ENCODE peak calls at places on chromosomes 4 and X, in nine cellular contexts. One of them, this sample, is unnamed.

GRCh38 chrX:48890934-48891401 is 6.6 kb downstream of the TIMM17B start:
- DNase-seq in CD4-positive, alpha-beta T cell: no peak
- DNase-seq in transverse colon: no peak
- DNase-seq in MM.1S: peak; percentile 9
- DNase-seq in PC-9: no peak
- DNase-seq in small intestine: peak; percentile 16
- DNase-seq in hepatocyte: peak; percentile 49
- DNase-seq in tibial artery: no peak
- DNase-seq in heart left ventricle: no peak
- DNase-seq in this sample: no peak

GRCh38 chrX:47619486-47620302 is at the start of gene SYN1:
- DNase-seq in hepatocyte: peak; percentile 92
- DNase-seq in PC-9: no peak
- DNase-seq in CD4-positive, alpha-beta T cell: peak; percentile 78
- DNase-seq in transverse colon: peak; percentile 74
- DNase-seq in heart left ventricle: peak; percentile 90
- DNase-seq in MM.1S: peak; percentile 76
- DNase-seq in tibial artery: peak; percentile 80
- DNase-seq in small intestine: peak; percentile 43
- DNase-seq in this sample: peak; percentile 74

GRCh38 chr4:109803924-109804571 is 2.2 kb upstream of the CFI start:
- DNase-seq in tibial artery: no peak
- DNase-seq in MM.1S: peak; percentile 51
- DNase-seq in hepatocyte: peak; percentile 60
- DNase-seq in PC-9: peak; percentile 42
- DNase-seq in small intestine: peak; percentile 65
- DNase-seq in heart left ventricle: no peak
- DNase-seq in transverse colon: peak; percentile 8
- DNase-seq in CD4-positive, alpha-beta T cell: peak; percentile 2
- DNase-seq in this sample: no peak

GRCh38 chrX:15882704-15883539 is 28.3 kb upstream of the AP1S2 start:
- DNase-seq in MM.1S: peak; percentile 46
- DNase-seq in CD4-positive, alpha-beta T cell: no peak
- DNase-seq in tibial artery: no peak
- DNase-seq in transverse colon: no peak
- DNase-seq in heart left ventricle: no peak
- DNase-seq in small intestine: no peak
- DNase-seq in hepatocyte: no peak
- DNase-seq in PC-9: no peak
- DNase-seq in this sample: no peak

GRCh38 chrX:19571708-19572107 is 56.4 kb upstream of the MAP3K15 start:
- DNase-seq in small intestine: no peak
- DNase-seq in MM.1S: peak; percentile 38
- DNase-seq in hepatocyte: no peak
- DNase-seq in CD4-positive, alpha-beta T cell: no peak
- DNase-seq in heart left ventricle: no peak
- DNase-seq in PC-9: no peak
- DNase-seq in tibial artery: no peak
- DNase-seq in transverse colon: no peak
- DNase-seq in this sample: no peak

GRCh38 chr4:170009291-170009690 is 16.9 kb downstream of the MFAP3L start:
- DNase-seq in heart left ventricle: no peak
- DNase-seq in MM.1S: no peak
- DNase-seq in small intestine: no peak
- DNase-seq in PC-9: no peak
- DNase-seq in transverse colon: no peak
- DNase-seq in hepatocyte: no peak
- DNase-seq in tibial artery: no peak
- DNase-seq in CD4-positive, alpha-beta T cell: no peak
- DNase-seq in this sample: no peak

GRCh38 chr4:104591505-104591904 is 96.8 kb upstream of the CXXC4 start:
- DNase-seq in heart left ventricle: no peak
- DNase-seq in transverse colon: peak; percentile 14
- DNase-seq in PC-9: no peak
- DNase-seq in tibial artery: no peak
- DNase-seq in hepatocyte: peak; percentile 59
- DNase-seq in CD4-positive, alpha-beta T cell: no peak
- DNase-seq in small intestine: peak; percentile 41
- DNase-seq in MM.1S: no peak
- DNase-seq in this sample: no peak

GRCh38 chr4:180664766-180665368 is 1578.3 kb upstream of the TENM3 start:
- DNase-seq in heart left ventricle: no peak
- DNase-seq in MM.1S: peak; percentile 83
- DNase-seq in tibial artery: no peak
- DNase-seq in transverse colon: peak; percentile 56
- DNase-seq in hepatocyte: peak; percentile 92
- DNase-seq in CD4-positive, alpha-beta T cell: peak; percentile 8
- DNase-seq in PC-9: peak; percentile 34
- DNase-seq in small intestine: peak; percentile 64
- DNase-seq in this sample: no peak

GRCh38 chr4:23237771-23238170 is 545.0 kb downstream of the GBA3 start:
- DNase-seq in heart left ventricle: no peak
- DNase-seq in tibial artery: no peak
- DNase-seq in hepatocyte: no peak
- DNase-seq in small intestine: no peak
- DNase-seq in PC-9: no peak
- DNase-seq in transverse colon: no peak
- DNase-seq in MM.1S: no peak
- DNase-seq in CD4-positive, alpha-beta T cell: no peak
- DNase-seq in this sample: no peak

GRCh38 chr4:5887361-5888221 is 5.3 kb downstream of the CRMP1 start:
- DNase-seq in hepatocyte: peak; percentile 49
- DNase-seq in MM.1S: no peak
- DNase-seq in heart left ventricle: no peak
- DNase-seq in small intestine: no peak
- DNase-seq in CD4-positive, alpha-beta T cell: no peak
- DNase-seq in transverse colon: no peak
- DNase-seq in tibial artery: no peak
- DNase-seq in PC-9: no peak
- DNase-seq in this sample: no peak

GRCh38 chr4:137180349-137180748 is 351.9 kb downstream of the PCDH18 start:
- DNase-seq in MM.1S: no peak
- DNase-seq in hepatocyte: no peak
- DNase-seq in small intestine: no peak
- DNase-seq in transverse colon: no peak
- DNase-seq in PC-9: no peak
- DNase-seq in CD4-positive, alpha-beta T cell: no peak
- DNase-seq in tibial artery: no peak
- DNase-seq in heart left ventricle: no peak
- DNase-seq in this sample: no peak

GRCh38 chr4:105061136-105061696 is 85.5 kb upstream of the TET2 start:
- DNase-seq in small intestine: peak; percentile 11
- DNase-seq in heart left ventricle: no peak
- DNase-seq in PC-9: peak; percentile 36
- DNase-seq in tibial artery: no peak
- DNase-seq in MM.1S: peak; percentile 82
- DNase-seq in CD4-positive, alpha-beta T cell: no peak
- DNase-seq in hepatocyte: no peak
- DNase-seq in transverse colon: peak; percentile 19
- DNase-seq in this sample: no peak

GRCh38 chrX:36908801-36909403 is 99.3 kb upstream of the FAM47C start:
- DNase-seq in small intestine: peak; percentile 3
- DNase-seq in heart left ventricle: no peak
- DNase-seq in CD4-positive, alpha-beta T cell: no peak
- DNase-seq in transverse colon: no peak
- DNase-seq in tibial artery: no peak
- DNase-seq in PC-9: no peak
- DNase-seq in hepatocyte: peak; percentile 60
- DNase-seq in MM.1S: peak; percentile 21
- DNase-seq in this sample: no peak

GRCh38 chrX:134551365-134552095 is 91.6 kb downstream of the HPRT1 start:
- DNase-seq in heart left ventricle: no peak
- DNase-seq in transverse colon: no peak
- DNase-seq in MM.1S: no peak
- DNase-seq in CD4-positive, alpha-beta T cell: no peak
- DNase-seq in hepatocyte: no peak
- DNase-seq in tibial artery: no peak
- DNase-seq in PC-9: peak; percentile 78
- DNase-seq in small intestine: no peak
- DNase-seq in this sample: no peak

GRCh38 chr4:108619372-108620100 is 840 bp upstream of the RPL34 start:
- DNase-seq in heart left ventricle: no peak
- DNase-seq in CD4-positive, alpha-beta T cell: no peak
- DNase-seq in tibial artery: no peak
- DNase-seq in transverse colon: no peak
- DNase-seq in small intestine: peak; percentile 11
- DNase-seq in MM.1S: no peak
- DNase-seq in PC-9: no peak
- DNase-seq in hepatocyte: no peak
- DNase-seq in this sample: no peak

GRCh38 chr4:77821775-77822174 is 2.6 kb upstream of the CNOT6L start:
- DNase-seq in tibial artery: no peak
- DNase-seq in MM.1S: peak; percentile 73
- DNase-seq in PC-9: no peak
- DNase-seq in small intestine: peak; percentile 49
- DNase-seq in heart left ventricle: no peak
- DNase-seq in CD4-positive, alpha-beta T cell: peak; percentile 26
- DNase-seq in transverse colon: no peak
- DNase-seq in hepatocyte: no peak
- DNase-seq in this sample: no peak

GRCh38 chrX:362351-362750 is 24.4 kb downstream of the PPP2R3B start:
- DNase-seq in PC-9: no peak
- DNase-seq in hepatocyte: no peak
- DNase-seq in transverse colon: no peak
- DNase-seq in small intestine: no peak
- DNase-seq in CD4-positive, alpha-beta T cell: no peak
- DNase-seq in MM.1S: no peak
- DNase-seq in heart left ventricle: no peak
- DNase-seq in tibial artery: peak; percentile 39
- DNase-seq in this sample: no peak

GRCh38 chrX:363621-364375 is 22.9 kb downstream of the PPP2R3B start:
- DNase-seq in transverse colon: no peak
- DNase-seq in CD4-positive, alpha-beta T cell: no peak
- DNase-seq in heart left ventricle: no peak
- DNase-seq in MM.1S: no peak
- DNase-seq in small intestine: no peak
- DNase-seq in hepatocyte: no peak
- DNase-seq in PC-9: no peak
- DNase-seq in tibial artery: peak; percentile 24
- DNase-seq in this sample: no peak

GRCh38 chrX:361231-362145 is 25.2 kb downstream of the PPP2R3B start:
- DNase-seq in PC-9: no peak
- DNase-seq in hepatocyte: no peak
- DNase-seq in heart left ventricle: no peak
- DNase-seq in CD4-positive, alpha-beta T cell: no peak
- DNase-seq in transverse colon: no peak
- DNase-seq in small intestine: no peak
- DNase-seq in MM.1S: no peak
- DNase-seq in tibial artery: peak; percentile 47
- DNase-seq in this sample: no peak

GRCh38 chrX:360496-361150 is 26.1 kb downstream of the PPP2R3B start:
- DNase-seq in MM.1S: no peak
- DNase-seq in hepatocyte: no peak
- DNase-seq in tibial artery: peak; percentile 51
- DNase-seq in small intestine: no peak
- DNase-seq in transverse colon: no peak
- DNase-seq in PC-9: no peak
- DNase-seq in CD4-positive, alpha-beta T cell: no peak
- DNase-seq in heart left ventricle: no peak
- DNase-seq in this sample: no peak

GRCh38 chrX:362937-363620 is 23.6 kb downstream of the PPP2R3B start:
- DNase-seq in PC-9: no peak
- DNase-seq in tibial artery: peak; percentile 25
- DNase-seq in heart left ventricle: no peak
- DNase-seq in hepatocyte: no peak
- DNase-seq in transverse colon: no peak
- DNase-seq in CD4-positive, alpha-beta T cell: no peak
- DNase-seq in MM.1S: no peak
- DNase-seq in small intestine: no peak
- DNase-seq in this sample: no peak
- H3K9me3 ChIP-seq in PC-9: no peaks in the 10 kb centered on the region
- H3K9me3 ChIP-seq in tibial artery: peaks cover 19% of the 10 kb centered on the region
- H3K9me3 ChIP-seq in heart left ventricle: peaks cover 11% of the 10 kb centered on the region
- H3K9me3 ChIP-seq in hepatocyte: no peaks in the 10 kb centered on the region
- H3K9me3 ChIP-seq in transverse colon: peaks cover 11% of the 10 kb centered on the region
- H3K9me3 ChIP-seq in CD4-positive, alpha-beta T cell: peaks cover 19% of the 10 kb centered on the region
- H3K9me3 ChIP-seq in MM.1S: no peaks in the 10 kb centered on the region
- H3K9me3 ChIP-seq in small intestine: peaks cover 3% of the 10 kb centered on the region
- H3K9me3 ChIP-seq in this sample: peaks cover 5% of the 10 kb centered on the region

GRCh38 chr4:99013884-99014523 is 18.5 kb downstream of the METAP1 start:
- DNase-seq in PC-9: no peak
- DNase-seq in heart left ventricle: no peak
- DNase-seq in tibial artery: no peak
- DNase-seq in MM.1S: no peak
- DNase-seq in CD4-positive, alpha-beta T cell: no peak
- DNase-seq in small intestine: no peak
- DNase-seq in transverse colon: no peak
- DNase-seq in hepatocyte: no peak
- DNase-seq in this sample: no peak
- H3K9me3 ChIP-seq in PC-9: peaks cover 6% of the 10 kb centered on the region
- H3K9me3 ChIP-seq in heart left ventricle: peaks cover 16% of the 10 kb centered on the region
- H3K9me3 ChIP-seq in tibial artery: no peaks in the 10 kb centered on the region
- H3K9me3 ChIP-seq in MM.1S: no peaks in the 10 kb centered on the region
- H3K9me3 ChIP-seq in CD4-positive, alpha-beta T cell: no peaks in the 10 kb centered on the region
- H3K9me3 ChIP-seq in small intestine: no peaks in the 10 kb centered on the region
- H3K9me3 ChIP-seq in transverse colon: no peaks in the 10 kb centered on the region
- H3K9me3 ChIP-seq in hepatocyte: no peaks in the 10 kb centered on the region
- H3K9me3 ChIP-seq in this sample: no peaks in the 10 kb centered on the region

GRCh38 chrX:30793075-30793766 is 95.8 kb downstream of the TAB3 start:
- DNase-seq in tibial artery: no peak
- DNase-seq in hepatocyte: no peak
- DNase-seq in transverse colon: no peak
- DNase-seq in PC-9: no peak
- DNase-seq in heart left ventricle: no peak
- DNase-seq in MM.1S: no peak
- DNase-seq in CD4-positive, alpha-beta T cell: no peak
- DNase-seq in small intestine: no peak
- DNase-seq in this sample: no peak
- H3K9me3 ChIP-seq in tibial artery: no peaks in the 10 kb centered on the region
- H3K9me3 ChIP-seq in hepatocyte: no peaks in the 10 kb centered on the region
- H3K9me3 ChIP-seq in transverse colon: no peaks in the 10 kb centered on the region
- H3K9me3 ChIP-seq in PC-9: no peaks in the 10 kb centered on the region
- H3K9me3 ChIP-seq in heart left ventricle: no peaks in the 10 kb centered on the region
- H3K9me3 ChIP-seq in MM.1S: no peaks in the 10 kb centered on the region
- H3K9me3 ChIP-seq in CD4-positive, alpha-beta T cell: no peaks in the 10 kb centered on the region
- H3K9me3 ChIP-seq in small intestine: no peaks in the 10 kb centered on the region
- H3K9me3 ChIP-seq in this sample: no peaks in the 10 kb centered on the region

DNA sequence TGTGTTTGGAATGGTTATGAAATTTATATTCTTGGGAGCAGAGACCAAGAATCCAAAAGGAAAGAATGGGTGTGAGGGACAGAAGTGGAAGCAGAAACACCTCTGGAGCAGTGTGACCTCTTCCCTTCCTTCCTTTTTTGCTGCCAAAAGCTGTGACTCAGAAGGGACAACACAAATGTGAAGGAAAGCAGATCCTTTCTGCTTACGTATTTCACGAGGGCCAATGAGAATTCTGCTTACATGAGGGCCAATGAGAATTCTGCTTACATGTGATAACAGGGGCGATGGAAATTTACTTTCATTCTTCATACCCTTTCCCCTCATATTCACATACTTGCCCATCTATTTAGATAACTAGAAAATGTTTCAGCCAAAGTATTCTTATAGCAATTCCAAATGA is 404.6 kb downstream of the PRDM5 start:
- DNase-seq in tibial artery: no peak
- DNase-seq in PC-9: peak; percentile 51
- DNase-seq in hepatocyte: peak; percentile 37
- DNase-seq in small intestine: no peak
- DNase-seq in heart left ventricle: no peak
- DNase-seq in transverse colon: peak; percentile 29
- DNase-seq in CD4-positive, alpha-beta T cell: no peak
- DNase-seq in MM.1S: no peak
- DNase-seq in this sample: no peak
- H3K9me3 ChIP-seq in tibial artery: no peaks in the 10 kb centered on the region
- H3K9me3 ChIP-seq in PC-9: no peaks in the 10 kb centered on the region
- H3K9me3 ChIP-seq in hepatocyte: no peaks in the 10 kb centered on the region
- H3K9me3 ChIP-seq in small intestine: no peaks in the 10 kb centered on the region
- H3K9me3 ChIP-seq in heart left ventricle: peaks cover 7% of the 10 kb centered on the region
- H3K9me3 ChIP-seq in transverse colon: peaks cover 3% of the 10 kb centered on the region
- H3K9me3 ChIP-seq in CD4-positive, alpha-beta T cell: no peaks in the 10 kb centered on the region
- H3K9me3 ChIP-seq in MM.1S: no peaks in the 10 kb centered on the region
- H3K9me3 ChIP-seq in this sample: no peaks in the 10 kb centered on the region

This sample was measured in T-helper 17 cell.